ENCODE peak calls at places on chromosomes 7 and 10, in five cellular contexts. H is heart left ventricle, P is stomach, D is endothelial cell of umbilical vein, L is ovary. Z is an unnamed sample.

GRCh38 chr7:81447351-81447952 is 322.4 kb downstream of the HGF start:
- DNase-seq in H (no peak), P (no peak), D (peak), L (no peak), Z (no peak)

GRCh38 chr7:81499262-81500116 is 270.4 kb downstream of the HGF start:
- DNase-seq in H (peak), P (no peak), D (peak), L (no peak), Z (peak)

GRCh38 chr10:127012769-127013152 is 107.5 kb downstream of the DOCK1 start:
- DNase-seq in H (peak), P (peak), D (peak), L (no peak), Z (peak)

GRCh38 chr7:31744294-31744874 is 57.4 kb downstream of the PPP1R17 start:
- DNase-seq in H (peak), P (peak), D (peak), L (peak), Z (peak)

GRCh38 chr10:43877001-43877400 is 228.3 kb upstream of the ZNF32 start:
- DNase-seq in H (no peak), P (no peak), D (no peak), L (no peak), Z (no peak)

GRCh38 chr7:87216701-87217508 is 2.6 kb downstream of the TMEM243 start:
- DNase-seq in H (no peak), P (no peak), D (peak), L (no peak), Z (no peak)

GRCh38 chr10:33160151-33160550 is 174.3 kb downstream of the NRP1 start:
- DNase-seq in H (no peak), P (no peak), D (no peak), L (no peak), Z (no peak)

GRCh38 chr10:60417024-60417423 is 27.3 kb upstream of the ANK3 start:
- DNase-seq in H (no peak), P (no peak), D (no peak), L (no peak), Z (no peak)

GRCh38 chr7:130359276-130359857 is 14.8 kb downstream of the CPA5 start:
- DNase-seq in H (no peak), P (no peak), D (no peak), L (no peak), Z (no peak)

GRCh38 chr10:60270426-60270825 is 119.2 kb downstream of the ANK3 start:
- DNase-seq in H (no peak), P (no peak), D (no peak), L (no peak), Z (no peak)

GRCh38 chr7:158821173-158822021 is 7.9 kb downstream of the ESYT2 start:
- DNase-seq in H (no peak), P (no peak), D (peak), L (peak), Z (no peak)

GRCh38 chr10:101961591-101962498 is 94.1 kb downstream of the ARMH3 start:
- DNase-seq in H (peak), P (no peak), D (no peak), L (no peak), Z (peak)

GRCh38 chr10:110870823-110871235 is 899 bp upstream of the PDCD4 start:
- DNase-seq in H (no peak), P (no peak), D (peak), L (peak), Z (no peak)

GRCh38 chr10:110871236-110872084 is at the start of gene PDCD4:
- DNase-seq in H (peak), P (peak), D (peak), L (peak), Z (peak)

GRCh38 chr10:110873951-110874350 is 2.2 kb downstream of the PDCD4 start:
- DNase-seq in H (no peak), P (no peak), D (peak), L (no peak), Z (no peak)

GRCh38 chr10:110872984-110873569 is 1.3 kb downstream of the PDCD4 start:
- DNase-seq in H (no peak), P (no peak), D (peak), L (no peak), Z (no peak)

GRCh38 chr10:110872145-110872983 is 636 bp downstream of the PDCD4 start:
- DNase-seq in H (peak), P (peak), D (peak), L (peak), Z (peak)
- TF ChIP-seq POLR2A in H (no peak), P (no peak), D (no peak), L (no peak), Z (no peak)

GRCh38 chr7:100435401-100436304 is 644 bp downstream of the PPP1R35 start:
- DNase-seq in H (peak), P (peak), D (peak), L (peak), Z (peak)
- TF ChIP-seq POLR2A in H (no peak), P (peak), D (peak), L (no peak), Z (peak)

GRCh38 chr7:869348-869747 is 7.0 kb upstream of the GET4 start:
- DNase-seq in H (no peak), P (no peak), D (no peak), L (no peak), Z (no peak)

GRCh38 chr7:867001-867405 is 9.4 kb upstream of the GET4 start:
- DNase-seq in H (peak), P (peak), D (peak), L (peak), Z (peak)

GRCh38 chr7:865921-866320 is 10.4 kb upstream of the GET4 start:
- DNase-seq in H (no peak), P (no peak), D (no peak), L (no peak), Z (no peak)

GRCh38 chr7:868189-868486 is 8.2 kb upstream of the GET4 start:
- DNase-seq in H (no peak), P (no peak), D (no peak), L (no peak), Z (no peak)

DNA sequence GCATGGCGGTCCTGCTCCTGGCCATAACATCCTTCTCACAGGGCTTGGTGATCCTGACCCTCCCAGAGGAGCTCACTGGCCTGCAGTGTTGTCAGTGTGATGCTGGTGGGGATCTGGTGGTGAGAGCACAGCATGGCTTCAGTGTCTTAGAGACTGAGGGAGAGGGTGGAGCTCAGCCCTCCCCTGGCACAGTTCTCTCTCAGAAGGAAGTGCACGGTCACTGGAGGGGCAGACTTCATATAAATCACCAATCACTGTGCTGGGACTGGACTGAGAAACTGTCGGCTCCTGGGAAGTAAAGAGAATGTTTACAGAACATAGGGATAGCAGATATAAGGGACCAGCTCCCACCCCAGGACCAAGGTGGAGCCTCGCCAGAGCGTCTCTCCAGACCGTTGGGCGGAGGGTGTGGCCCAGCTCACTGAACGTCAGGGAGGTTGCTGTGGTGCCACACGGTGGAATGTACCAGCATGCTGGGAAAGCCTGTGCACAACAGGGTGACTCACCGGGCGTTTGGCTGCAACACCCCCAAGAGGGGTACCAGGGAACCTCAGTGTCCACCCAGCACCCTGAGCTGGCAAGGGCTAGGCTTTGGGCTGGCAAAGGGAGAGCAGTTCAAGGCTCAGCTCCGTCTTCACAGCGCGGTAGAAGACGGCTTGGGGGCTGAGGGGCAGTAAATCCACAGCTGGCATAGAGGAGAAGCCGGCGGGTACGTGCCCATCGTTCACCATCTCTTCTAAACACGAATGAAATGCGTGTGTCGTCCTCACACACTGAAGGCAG is 8.8 kb upstream of the GET4 start:
- DNase-seq in H (peak), P (peak), D (peak), L (peak), Z (peak)
- TF ChIP-seq POLR2A in H (no peak), P (no peak), D (no peak), L (no peak), Z (peak)

DNA sequence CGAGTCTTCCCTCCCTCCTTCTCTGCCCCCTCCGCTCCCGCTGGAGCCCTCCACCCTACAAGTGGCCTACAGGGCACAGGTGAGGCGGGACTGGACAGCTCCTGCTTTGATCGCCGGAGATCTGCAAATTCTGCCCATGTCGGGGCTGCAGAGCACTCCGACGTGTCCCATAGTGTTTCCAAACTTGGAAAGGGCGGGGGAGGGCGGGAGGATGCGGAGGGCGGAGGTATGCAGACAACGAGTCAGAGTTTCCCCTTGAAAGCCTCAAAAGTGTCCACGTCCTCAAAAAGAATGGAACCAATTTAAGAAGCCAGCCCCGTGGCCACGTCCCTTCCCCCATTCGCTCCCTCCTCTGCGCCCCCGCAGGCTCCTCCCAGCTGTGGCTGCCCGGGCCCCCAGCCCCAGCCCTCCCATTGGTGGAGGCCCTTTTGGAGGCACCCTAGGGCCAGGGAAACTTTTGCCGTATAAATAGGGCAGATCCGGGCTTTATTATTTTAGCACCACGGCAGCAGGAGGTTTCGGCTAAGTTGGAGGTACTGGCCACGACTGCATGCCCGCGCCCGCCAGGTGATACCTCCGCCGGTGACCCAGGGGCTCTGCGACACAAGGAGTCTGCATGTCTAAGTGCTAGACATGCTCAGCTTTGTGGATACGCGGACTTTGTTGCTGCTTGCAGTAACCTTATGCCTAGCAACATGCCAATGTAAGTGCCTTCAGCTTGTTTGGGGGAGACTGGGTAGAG is at the start of gene COL1A2:
- DNase-seq in H (peak), P (peak), D (peak), L (peak), Z (peak)
- TF ChIP-seq POLR2A in H (no peak), P (no peak), D (no peak), L (peak), Z (peak)

GRCh38 chr7:65004575-65004974 is 1.9 kb downstream of the ERV3-1 start:
- DNase-seq in H (no peak), P (no peak), D (no peak), L (no peak), Z (no peak)

GRCh38 chr7:65001291-65001814 is 5.1 kb downstream of the ERV3-1 start:
- DNase-seq in H (no peak), P (no peak), D (no peak), L (no peak), Z (no peak)

GRCh38 chr7:65002972-65003585 is 3.4 kb downstream of the ERV3-1 start:
- DNase-seq in H (no peak), P (no peak), D (no peak), L (no peak), Z (no peak)

DNA sequence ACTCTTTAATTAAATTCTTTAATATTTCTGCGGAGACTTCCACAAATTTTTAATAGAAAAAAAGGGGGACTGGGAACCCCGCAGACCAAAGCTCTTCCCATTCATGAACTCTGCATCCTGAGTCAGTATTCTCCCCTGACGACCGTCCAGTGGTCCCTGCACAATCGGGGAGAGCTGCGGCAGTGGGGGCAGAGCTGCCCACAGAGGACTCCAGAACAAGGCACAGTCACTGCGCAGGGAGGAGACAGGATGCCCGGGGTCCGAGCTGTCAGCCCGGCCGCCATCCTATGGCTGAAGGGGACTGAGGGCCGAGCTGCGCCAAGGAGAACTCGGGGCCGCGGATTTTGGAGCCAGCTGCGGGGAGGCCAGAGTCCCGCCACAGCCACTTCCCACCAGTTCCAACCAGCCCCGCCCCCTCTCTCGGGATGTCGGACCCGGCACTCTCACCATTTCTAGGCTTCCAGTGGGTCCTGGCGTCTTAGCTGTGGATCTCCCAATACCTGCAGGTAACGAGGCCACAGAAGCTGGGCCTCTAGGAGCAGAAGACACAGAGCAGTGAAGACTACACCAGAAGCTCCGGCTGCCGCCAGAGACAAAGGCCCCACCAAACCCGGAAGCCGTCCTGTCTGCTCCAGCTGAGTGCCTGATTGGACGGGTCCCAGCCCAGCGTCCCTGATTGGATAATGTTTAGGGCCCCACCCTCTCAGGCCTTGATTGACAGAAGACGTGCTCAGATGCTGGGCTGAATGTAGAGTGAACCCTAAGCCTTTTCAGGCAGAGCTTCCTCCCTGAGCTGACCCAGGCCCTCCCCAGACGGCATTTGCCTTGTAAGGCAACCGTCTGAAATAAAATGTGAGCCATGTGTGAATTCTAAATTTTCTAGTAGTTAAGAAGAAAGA is at the start of gene ERV3-1:
- DNase-seq in H (peak), P (peak), D (peak), L (peak), Z (peak)
- TF ChIP-seq POLR2A in H (peak), P (peak), D (peak), L (peak), Z (peak)

GRCh38 chr7:71594746-71595145 is 462.8 kb downstream of the GALNT17 start:
- DNase-seq in H (no peak), P (no peak), D (no peak), L (no peak), Z (no peak)
- TF ChIP-seq POLR2A in H (no peak), P (no peak), D (no peak), L (no peak), Z (no peak)

Z was measured in H54.